ENCODE peak calls at places on chromosomes 12 and 14, in eight cellular contexts. Z is psoas muscle, A is neural crest cell, W is mesothelial cell of epicardium, K is lower leg skin, B is astrocyte of the cerebellum, G is AG10803, L is endothelial cell of umbilical vein. M is an unnamed sample.

GRCh38 chr14:103143535-103143934 is 20.3 kb downstream of the TNFAIP2 start:
- DNase-seq in B (no peak), K (no peak), G (peak), Z (no peak), W (no peak), L (no peak), A (no peak), M (no peak)

GRCh38 chr14:79436325-79436724 is 775.0 kb downstream of the DIO2 start:
- DNase-seq in G (no peak), Z (no peak), A (no peak), B (no peak), K (no peak), W (no peak), L (no peak), M (no peak)

GRCh38 chr12:108332791-108333382 is 6.2 kb downstream of the CMKLR1 start:
- DNase-seq in L (peak), Z (peak), K (peak), B (no peak), A (no peak), G (no peak), W (no peak), M (no peak)

GRCh38 chr12:47838286-47838931 is 18.7 kb upstream of the HDAC7 start:
- DNase-seq in B (no peak), K (no peak), Z (no peak), A (peak), G (peak), W (no peak), L (peak), M (no peak)

GRCh38 chr12:122422769-122423257 is 344 bp upstream of the CLIP1 start:
- DNase-seq in A (no peak), G (peak), Z (peak), W (peak), K (no peak), B (no peak), L (peak), M (peak)

GRCh38 chr12:12441051-12441807 is 84.4 kb downstream of the BORCS5 start:
- DNase-seq in A (no peak), G (no peak), W (no peak), Z (no peak), B (no peak), L (no peak), K (no peak), M (no peak)

GRCh38 chr12:46269429-46270241 is 792 bp upstream of the SLC38A1 start:
- DNase-seq in A (peak), Z (no peak), L (no peak), K (peak), W (no peak), B (no peak), G (no peak), M (no peak)

GRCh38 chr14:37778135-37778943 is 182.9 kb downstream of the TTC6 start:
- DNase-seq in K (no peak), G (no peak), W (no peak), L (no peak), A (no peak), B (no peak), Z (no peak), M (no peak)

GRCh38 chr12:7905071-7905470 is 30.9 kb downstream of the SLC2A3 start:
- DNase-seq in K (no peak), W (no peak), A (no peak), G (no peak), Z (no peak), L (peak), B (peak), M (no peak)

GRCh38 chr12:109981311-109981710 is 14.9 kb downstream of the GIT2 start:
- DNase-seq in W (no peak), L (no peak), A (no peak), G (no peak), Z (no peak), B (no peak), K (no peak), M (no peak)

GRCh38 chr14:73491256-73491976 is 683 bp downstream of the RIOX1 start:
- DNase-seq in G (peak), A (no peak), Z (peak), K (peak), L (peak), B (no peak), W (peak), M (peak)

GRCh38 chr14:89214221-89214965 is 202.6 kb downstream of the FOXN3 start:
- DNase-seq in G (peak), W (no peak), A (no peak), L (peak), K (peak), B (no peak), Z (peak), M (no peak)

GRCh38 chr14:50303744-50304471 is 8.1 kb downstream of the L2HGDH start:
- DNase-seq in A (no peak), Z (no peak), L (no peak), W (no peak), K (no peak), B (no peak), G (peak), M (no peak)

GRCh38 chr14:56044196-56044595 is 74.0 kb upstream of the PELI2 start:
- DNase-seq in G (no peak), Z (no peak), W (no peak), B (no peak), K (no peak), L (no peak), A (no peak), M (no peak)

GRCh38 chr12:107903377-107904061 is 129.0 kb downstream of the ASCL4 start:
- DNase-seq in Z (peak), B (no peak), W (peak), A (peak), L (no peak), G (no peak), K (peak), M (peak)

GRCh38 chr12:32201996-32202395 is 95.3 kb downstream of the BICD1 start:
- DNase-seq in K (no peak), B (no peak), A (no peak), L (peak), Z (no peak), W (no peak), G (no peak), M (no peak)

GRCh38 chr12:118377891-118378470 is 1.6 kb downstream of the SUDS3 start:
- DNase-seq in K (peak), B (peak), Z (peak), L (peak), A (peak), W (peak), G (peak), M (peak)

GRCh38 chr14:94093418-94093817 is 12.3 kb downstream of the IFI27L1 start:
- DNase-seq in A (no peak), L (no peak), K (no peak), Z (no peak), G (no peak), B (no peak), W (no peak), M (no peak)

GRCh38 chr14:20812576-20812975 is 9.9 kb upstream of the RNASE1 start:
- DNase-seq in W (no peak), L (no peak), Z (no peak), A (no peak), G (no peak), K (no peak), B (no peak), M (no peak)

GRCh38 chr12:93514853-93515252 is 47.5 kb downstream of the MRPL42 start:
- DNase-seq in Z (no peak), L (no peak), B (peak), G (peak), K (no peak), A (no peak), W (no peak), M (no peak)

GRCh38 chr14:44112774-44113460 is 394.2 kb downstream of the FSCB start:
- DNase-seq in W (no peak), Z (no peak), K (no peak), A (no peak), B (no peak), G (no peak), L (no peak), M (no peak)

GRCh38 chr12:62484234-62484633 is 17.6 kb downstream of the MON2 start:
- DNase-seq in L (no peak), B (no peak), A (no peak), K (no peak), G (peak), W (no peak), Z (no peak), M (no peak)

GRCh38 chr12:53051058-53051880 is 1.4 kb downstream of the TNS2 start:
- DNase-seq in A (no peak), L (peak), W (no peak), Z (peak), G (peak), B (no peak), K (peak), M (no peak)

GRCh38 chr14:90521121-90521929 is 124.5 kb downstream of the CALM1 start:
- DNase-seq in W (no peak), A (no peak), L (no peak), B (peak), G (no peak), Z (no peak), K (no peak), M (no peak)

GRCh38 chr12:69905801-69906200 is 80.8 kb downstream of the MYRFL start:
- DNase-seq in G (peak), W (no peak), B (no peak), L (no peak), A (no peak), Z (no peak), K (no peak), M (no peak)

GRCh38 chr14:77616133-77616453 is 344 bp downstream of the SPTLC2 start:
- DNase-seq in Z (no peak), L (no peak), G (no peak), A (no peak), B (no peak), K (no peak), W (no peak), M (no peak)

GRCh38 chr12:75257510-75257909 is 47.9 kb upstream of the KCNC2 start:
- DNase-seq in K (no peak), A (no peak), W (no peak), B (no peak), L (no peak), Z (no peak), G (no peak), M (no peak)

GRCh38 chr12:21169878-21170472 is 39.0 kb downstream of the SLCO1B1 start:
- DNase-seq in A (peak), W (peak), B (peak), G (peak), Z (no peak), K (no peak), L (peak), M (peak)

DNA sequence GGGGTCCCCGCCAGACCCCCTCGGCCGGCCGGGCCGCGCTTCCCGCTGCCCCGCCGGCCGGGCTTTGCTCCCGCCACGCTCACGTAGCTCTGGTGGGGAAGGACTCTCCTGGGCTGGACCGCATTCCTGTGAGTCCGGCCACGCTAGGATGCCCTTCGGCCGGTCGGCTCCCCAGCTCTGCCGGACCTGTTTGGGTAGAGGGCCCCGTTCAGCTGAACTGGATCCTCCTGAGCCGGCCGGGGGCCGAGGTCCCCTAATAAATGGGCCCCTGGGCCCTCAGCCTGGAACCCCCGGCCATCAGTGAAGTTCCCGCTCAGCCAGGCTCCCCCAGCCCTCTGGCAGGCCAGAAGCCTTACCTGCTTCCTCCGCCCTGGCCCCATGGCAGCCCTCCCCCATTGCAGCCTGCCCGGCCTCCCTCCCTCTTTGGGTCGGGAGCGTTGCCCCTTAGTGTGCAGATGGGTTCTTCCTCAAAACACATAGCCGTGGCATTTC is 593 bp downstream of the UNC119B start:
- DNase-seq in G (no peak), B (no peak), Z (no peak), A (no peak), L (no peak), K (no peak), W (peak), M (peak)
- TF ChIP-seq CTCF in G (no peak), B (no peak), Z (no peak), A (no peak), L (no peak), K (no peak), W (no peak), M (no peak)

GRCh38 chr12:116662612-116663144 is 75.2 kb downstream of the SPRING1 start:
- DNase-seq in K (no peak), A (peak), Z (no peak), G (peak), W (no peak), B (no peak), L (no peak), M (peak)
- TF ChIP-seq CTCF in K (no peak), A (no peak), Z (no peak), G (no peak), W (no peak), B (no peak), L (no peak), M (no peak)

DNA sequence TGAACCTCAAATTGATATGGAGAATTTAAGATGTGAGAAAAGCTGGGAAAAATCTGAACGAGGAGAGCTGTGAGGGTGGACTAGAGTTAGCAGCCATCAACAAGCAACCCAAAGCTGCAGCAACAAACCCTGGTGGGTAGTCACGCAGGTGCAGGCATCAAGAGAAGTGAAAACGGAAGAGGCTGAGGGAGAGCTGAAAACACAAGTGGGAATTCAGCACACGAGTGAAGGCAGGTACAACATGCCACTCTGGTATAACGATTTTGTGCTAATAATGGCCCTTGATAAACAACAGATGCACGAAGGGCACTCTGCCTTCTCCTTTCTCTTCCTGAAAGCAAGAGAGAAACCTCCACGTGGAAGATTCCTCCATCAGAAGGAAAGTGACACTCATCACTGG is 11.5 kb downstream of the TCL1B start:
- DNase-seq in A (no peak), L (no peak), G (no peak), W (no peak), K (peak), Z (no peak), B (no peak), M (no peak)
- TF ChIP-seq CTCF in A (no peak), L (no peak), G (no peak), W (no peak), K (no peak), Z (no peak), B (no peak), M (no peak)

GRCh38 chr12:124656214-124656516 is 88.8 kb upstream of the NCOR2 start:
- DNase-seq in L (no peak), B (no peak), Z (no peak), G (no peak), W (no peak), A (no peak), K (no peak), M (no peak)
- TF ChIP-seq CTCF in L (no peak), B (no peak), Z (no peak), G (no peak), W (no peak), A (no peak), K (no peak), M (no peak)

GRCh38 chr14:61106627-61107147 is 125.6 kb downstream of the SLC38A6 start:
- DNase-seq in A (no peak), L (no peak), W (no peak), B (no peak), Z (no peak), G (no peak), K (no peak), M (no peak)
- TF ChIP-seq CTCF in A (no peak), L (peak), W (no peak), B (peak), Z (peak), G (peak), K (no peak), M (no peak)

GRCh38 chr12:457676-458075 is 2.1 kb upstream of the B4GALNT3 start:
- DNase-seq in W (no peak), A (no peak), K (no peak), Z (no peak), G (no peak), L (no peak), B (no peak), M (no peak)

GRCh38 chr12:450438-450837 is 9.3 kb upstream of the B4GALNT3 start:
- DNase-seq in L (no peak), K (no peak), Z (no peak), B (no peak), G (no peak), W (no peak), A (no peak), M (no peak)

GRCh38 chr12:449203-449602 is 10.5 kb upstream of the B4GALNT3 start:
- DNase-seq in G (no peak), A (no peak), W (no peak), Z (no peak), L (no peak), B (no peak), K (no peak), M (no peak)

GRCh38 chr12:455821-456220 is 3.9 kb upstream of the B4GALNT3 start:
- DNase-seq in A (no peak), K (no peak), W (no peak), G (no peak), L (no peak), B (no peak), Z (no peak), M (no peak)

DNA sequence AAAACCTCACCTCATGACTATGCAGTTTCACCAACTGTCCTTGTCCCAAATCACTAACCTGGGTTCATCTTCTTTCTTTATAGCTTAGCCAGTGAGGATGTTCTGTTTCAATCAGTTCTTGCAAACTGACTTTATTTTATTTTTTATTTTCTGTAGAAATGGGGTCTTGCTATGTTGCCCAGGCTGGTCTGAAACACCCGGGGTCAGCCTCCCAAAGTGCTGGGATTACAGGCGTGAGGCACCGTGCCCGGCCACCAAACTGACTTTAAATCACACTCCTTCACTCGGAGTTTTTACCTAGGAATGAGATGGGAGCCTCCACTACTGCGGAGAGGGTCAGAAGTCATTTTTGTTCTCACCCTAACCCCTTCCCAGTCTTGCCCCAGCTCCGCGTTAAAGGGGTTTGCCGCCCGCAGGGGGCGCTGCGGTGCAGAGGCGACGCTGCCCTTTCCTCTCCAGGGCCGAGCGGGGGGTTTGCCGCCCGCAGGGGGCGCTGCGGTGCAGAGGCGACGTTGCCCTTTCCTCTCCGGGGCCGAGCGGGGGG is 7.0 kb upstream of the B4GALNT3 start:
- DNase-seq in B (no peak), Z (peak), L (no peak), W (no peak), K (no peak), G (no peak), A (no peak), M (no peak)
- TF ChIP-seq CTCF in B (no peak), Z (no peak), L (peak), W (peak), K (no peak), G (peak), A (no peak), M (no peak)

DNA sequence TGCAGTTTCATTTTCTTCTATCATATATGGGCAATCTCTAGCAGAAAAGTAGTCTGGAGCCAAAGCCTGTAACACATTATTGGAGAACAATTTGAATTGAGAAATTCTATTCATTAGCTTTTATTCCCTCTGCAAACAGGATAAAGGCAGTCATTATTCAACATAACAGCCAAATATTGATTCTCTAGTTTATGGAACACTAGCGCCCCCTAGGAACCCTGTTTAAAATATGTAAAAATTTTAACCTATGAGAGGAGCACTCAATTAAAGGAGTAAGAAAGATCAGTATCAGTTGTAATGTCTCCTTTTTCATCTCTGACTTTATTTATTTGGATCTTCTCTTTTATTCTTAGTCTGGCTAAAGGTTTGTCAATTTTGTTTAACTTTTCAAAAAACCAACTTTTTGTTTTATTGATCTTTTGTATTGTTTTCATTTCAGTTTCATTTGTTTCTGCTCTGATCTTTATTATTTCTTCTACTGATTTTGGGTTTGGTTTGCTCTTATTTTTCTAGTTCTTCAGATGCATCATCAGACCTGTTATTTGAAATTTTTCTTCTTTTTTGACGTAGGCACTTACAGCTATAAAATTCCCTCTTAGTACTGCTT is 4.8 kb upstream of the LMNTD1 start:
- DNase-seq in L (peak), B (peak), Z (no peak), W (no peak), A (peak), K (no peak), G (peak), M (no peak)
- TF ChIP-seq CTCF in L (peak), B (peak), Z (no peak), W (peak), A (peak), K (no peak), G (peak), M (peak)

GRCh38 chr14:39368261-39368959 is 63.8 kb downstream of the FBXO33 start:
- DNase-seq in B (peak), W (peak), G (peak), L (peak), Z (no peak), K (no peak), A (peak), M (peak)
- TF ChIP-seq CTCF in B (peak), W (peak), G (peak), L (peak), Z (peak), K (no peak), A (peak), M (peak)

M was measured in progenitor cell of endocrine pancreas.